ENCODE peak calls at places on chromosomes 3 and 15, in eight cellular contexts. H is cardiac muscle cell; M is body of pancreas; D is WTC11; I is CD4-positive, alpha-beta T cell; Z is suprapubic skin; J is nephron progenitor cell; W is cardiac fibroblast. L is an unnamed sample.

GRCh38 chr3:124092811-124093210 is 100.9 kb upstream of the ROPN1 start:
- DNase-seq in H (no peak), I (no peak), M (no peak), J (no peak), W (no peak), D (no peak), Z (no peak), L (no peak)

GRCh38 chr3:53083496-53083895 is 37.6 kb upstream of the SFMBT1 start:
- DNase-seq in Z (no peak), I (no peak), D (no peak), M (no peak), H (no peak), J (no peak), W (peak; percentile 78), L (no peak)

GRCh38 chr3:69499899-69500316 is 114.0 kb upstream of the FRMD4B start:
- DNase-seq in W (peak; percentile 39), H (no peak), I (no peak), M (peak; percentile 24), Z (peak; percentile 80), J (no peak), D (no peak), L (no peak)

GRCh38 chr15:73991260-73991659 is 835 bp downstream of the STOML1 start:
- DNase-seq in J (no peak), W (peak; percentile 94), Z (peak; percentile 83), M (peak; percentile 37), I (no peak), D (no peak), H (no peak), L (no peak)

GRCh38 chr3:141448606-141449216 is 38.1 kb upstream of the RASA2 start:
- DNase-seq in D (no peak), M (no peak), H (no peak), I (no peak), W (no peak), Z (no peak), J (no peak), L (no peak)

GRCh38 chr15:76398301-76398700 is 61.7 kb downstream of the ISL2 start:
- DNase-seq in M (no peak), D (no peak), Z (no peak), W (no peak), H (no peak), J (no peak), I (no peak), L (no peak)

GRCh38 chr3:111776844-111777483 is 82.1 kb upstream of the PHLDB2 start:
- DNase-seq in W (no peak), I (no peak), Z (no peak), M (no peak), J (no peak), H (no peak), D (no peak), L (no peak)

GRCh38 chr15:57743424-57743823 is 36.9 kb downstream of the POLR2M start:
- DNase-seq in W (no peak), J (no peak), M (no peak), I (no peak), H (peak; percentile 9), Z (no peak), D (peak; percentile 32), L (no peak)

GRCh38 chr3:31242561-31242960 is 290.2 kb upstream of the STT3B start:
- DNase-seq in Z (no peak), M (no peak), I (no peak), D (no peak), W (no peak), J (no peak), H (no peak), L (no peak)

GRCh38 chr3:23489338-23490158 is 286.4 kb downstream of the UBE2E2 start:
- DNase-seq in I (no peak), J (no peak), Z (no peak), M (no peak), H (no peak), D (no peak), W (no peak), L (no peak)

GRCh38 chr15:87660494-87661129 is 595.9 kb downstream of the NTRK3 start:
- DNase-seq in M (no peak), H (peak; percentile 6), Z (no peak), I (no peak), W (no peak), J (no peak), D (no peak), L (no peak)

GRCh38 chr3:169634618-169635236 is 28.8 kb downstream of the MECOM start:
- DNase-seq in M (peak; percentile 38), Z (no peak), I (no peak), D (no peak), H (no peak), J (no peak), W (peak; percentile 21), L (no peak)

GRCh38 chr3:196563721-196564225 is 4.6 kb downstream of the WDR53 start:
- DNase-seq in W (peak; percentile 17), I (no peak), Z (no peak), H (no peak), J (no peak), D (no peak), M (no peak), L (no peak)

GRCh38 chr15:61038387-61038786 is 190.7 kb downstream of the RORA start:
- DNase-seq in J (no peak), H (no peak), W (peak; percentile 71), I (no peak), M (no peak), Z (peak; percentile 77), D (no peak), L (no peak)

GRCh38 chr3:59784164-59784563 is 734.3 kb upstream of the CFAP20DC start:
- DNase-seq in W (no peak), Z (no peak), I (no peak), H (no peak), J (no peak), D (no peak), M (no peak), L (no peak)

GRCh38 chr3:150083653-150084037 is 113.0 kb upstream of the PFN2 start:
- DNase-seq in Z (no peak), H (no peak), M (no peak), W (peak; percentile 61), J (no peak), I (no peak), D (no peak), L (no peak)

GRCh38 chr3:142553741-142554140 is 24.8 kb downstream of the ATR start:
- DNase-seq in I (no peak), H (no peak), D (no peak), J (no peak), W (no peak), M (no peak), Z (no peak), L (no peak)

GRCh38 chr15:51103330-51103729 is 8.6 kb upstream of the TNFAIP8L3 start:
- DNase-seq in M (no peak), W (peak; percentile 57), J (no peak), I (no peak), Z (no peak), D (no peak), H (no peak), L (no peak)

GRCh38 chr3:171566803-171567422 is 106.7 kb upstream of the TNIK start:
- DNase-seq in D (no peak), H (peak; percentile 64), M (no peak), Z (no peak), I (no peak), W (peak; percentile 61), J (peak; percentile 23), L (no peak)

GRCh38 chr15:33074942-33075341 is 119.6 kb downstream of the FMN1 start:
- DNase-seq in J (no peak), M (no peak), H (peak; percentile 24), Z (no peak), D (no peak), W (no peak), I (no peak), L (no peak)
- TF ChIP-seq CTCF in J (no peak), M (no peak), H (no peak), Z (no peak), D (no peak), W (no peak), I (no peak), L (no peak)

GRCh38 chr3:43838009-43838758 is 147.4 kb downstream of the ABHD5 start:
- DNase-seq in J (no peak), I (no peak), H (no peak), W (no peak), D (no peak), Z (no peak), M (no peak), L (no peak)

GRCh38 chr3:43838877-43839276 is 148.1 kb downstream of the ABHD5 start:
- DNase-seq in D (peak; percentile 22), W (no peak), I (no peak), H (no peak), J (no peak), M (no peak), Z (no peak), L (no peak)
- TF ChIP-seq CTCF in D (no peak), W (no peak), I (no peak), H (no peak), J (no peak), M (no peak), Z (no peak), L (no peak)

DNA sequence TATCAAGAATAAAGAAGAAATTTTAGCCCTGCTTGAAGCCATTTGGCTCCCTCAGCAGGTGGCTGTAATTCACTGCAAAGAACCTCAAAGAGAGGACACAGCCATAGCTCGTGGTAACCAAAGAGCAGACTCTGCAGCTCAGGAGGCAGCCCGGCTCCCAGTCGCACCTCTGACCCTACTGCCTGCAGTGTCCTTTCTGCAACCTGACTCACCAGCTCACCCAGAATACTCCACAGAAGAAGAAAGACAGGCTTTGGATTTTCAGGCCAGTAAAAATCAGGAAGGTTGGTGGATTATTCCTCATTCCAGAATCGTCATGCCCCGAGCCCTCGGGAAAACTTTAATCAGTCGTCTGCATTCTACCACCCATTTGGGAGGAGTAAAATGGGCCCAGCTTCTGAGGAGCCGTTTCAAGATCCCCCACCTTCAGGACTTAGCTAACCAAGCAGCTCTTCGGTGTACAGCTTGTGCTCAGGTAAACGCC is 38.6 kb downstream of the ZBTB11 start:
- DNase-seq in J (peak; percentile 7), W (no peak), I (no peak), M (no peak), H (peak; percentile 25), D (peak; percentile 22), Z (no peak), L (no peak)
- TF ChIP-seq CTCF in J (no peak), W (peak; percentile 3), I (no peak), M (no peak), H (no peak), D (no peak), Z (no peak), L (no peak)

DNA sequence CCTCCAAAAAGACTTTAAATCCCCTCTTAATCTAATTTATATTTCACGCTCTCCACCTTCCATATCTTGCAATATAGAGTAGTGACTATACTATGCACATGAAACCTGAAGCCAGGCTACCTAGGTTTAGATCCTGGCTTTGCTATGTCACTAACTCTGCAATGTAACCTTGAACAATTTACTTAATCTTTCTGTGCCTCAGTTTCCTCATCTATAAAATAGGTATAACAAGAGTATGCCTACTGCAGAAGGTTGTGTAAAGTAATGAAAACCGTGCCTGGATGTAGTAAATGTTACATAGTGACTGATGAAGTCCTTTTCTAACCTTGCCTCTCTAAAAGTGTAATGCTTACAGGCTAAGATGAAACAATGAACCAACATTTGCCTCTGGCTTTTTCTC is 18.5 kb downstream of the HERC1 start:
- DNase-seq in Z (no peak), I (no peak), M (no peak), H (no peak), W (no peak), J (no peak), D (no peak), L (no peak)
- TF ChIP-seq CTCF in Z (no peak), I (no peak), M (no peak), H (no peak), W (no peak), J (no peak), D (no peak), L (no peak)

L was measured in endothelial cell.